ENCODE peak calls at places on chromosomes 3 and 15, in eight cellular contexts. One of them, this sample, is unnamed.

GRCh38 chr3:172182797-172183196 is 143.4 kb downstream of the FNDC3B start:
- DNase-seq in cardiac fibroblast: no peak
- DNase-seq in HEK293T: no peak
- DNase-seq in activated CD4-positive, alpha-beta T cell treated with anti-CD3 and anti-CD28 coated beads for 1 hour: no peak
- DNase-seq in GM12864: no peak
- DNase-seq in KBM-7: no peak
- DNase-seq in fibroblast of the aortic adventitia: no peak
- DNase-seq in CD4-positive, CD25-positive, alpha-beta regulatory T cell: no peak
- DNase-seq in this sample: no peak

GRCh38 chr15:60324706-60325438 is 72.9 kb downstream of the ANXA2 start:
- DNase-seq in cardiac fibroblast: peak
- DNase-seq in HEK293T: no peak
- DNase-seq in activated CD4-positive, alpha-beta T cell treated with anti-CD3 and anti-CD28 coated beads for 1 hour: no peak
- DNase-seq in GM12864: no peak
- DNase-seq in KBM-7: no peak
- DNase-seq in fibroblast of the aortic adventitia: no peak
- DNase-seq in CD4-positive, CD25-positive, alpha-beta regulatory T cell: no peak
- DNase-seq in this sample: no peak

GRCh38 chr15:72118400-72118978 is at the start of gene SENP8:
- DNase-seq in cardiac fibroblast: no peak
- DNase-seq in HEK293T: peak
- DNase-seq in activated CD4-positive, alpha-beta T cell treated with anti-CD3 and anti-CD28 coated beads for 1 hour: no peak
- DNase-seq in GM12864: no peak
- DNase-seq in KBM-7: no peak
- DNase-seq in fibroblast of the aortic adventitia: no peak
- DNase-seq in CD4-positive, CD25-positive, alpha-beta regulatory T cell: no peak
- DNase-seq in this sample: no peak

GRCh38 chr3:29565236-29565635 is 284.4 kb downstream of the RBMS3 start:
- DNase-seq in cardiac fibroblast: peak
- DNase-seq in HEK293T: no peak
- DNase-seq in activated CD4-positive, alpha-beta T cell treated with anti-CD3 and anti-CD28 coated beads for 1 hour: no peak
- DNase-seq in GM12864: no peak
- DNase-seq in KBM-7: no peak
- DNase-seq in fibroblast of the aortic adventitia: no peak
- DNase-seq in CD4-positive, CD25-positive, alpha-beta regulatory T cell: no peak
- DNase-seq in this sample: no peak

GRCh38 chr3:65785065-65785645 is 253.6 kb downstream of the MAGI1 start:
- DNase-seq in cardiac fibroblast: peak
- DNase-seq in HEK293T: peak
- DNase-seq in activated CD4-positive, alpha-beta T cell treated with anti-CD3 and anti-CD28 coated beads for 1 hour: no peak
- DNase-seq in GM12864: peak
- DNase-seq in KBM-7: peak
- DNase-seq in fibroblast of the aortic adventitia: peak
- DNase-seq in CD4-positive, CD25-positive, alpha-beta regulatory T cell: no peak
- DNase-seq in this sample: no peak

GRCh38 chr15:67678948-67679347 is 136.4 kb downstream of the MAP2K5 start:
- DNase-seq in cardiac fibroblast: no peak
- DNase-seq in HEK293T: no peak
- DNase-seq in activated CD4-positive, alpha-beta T cell treated with anti-CD3 and anti-CD28 coated beads for 1 hour: no peak
- DNase-seq in GM12864: no peak
- DNase-seq in KBM-7: no peak
- DNase-seq in fibroblast of the aortic adventitia: no peak
- DNase-seq in CD4-positive, CD25-positive, alpha-beta regulatory T cell: no peak
- DNase-seq in this sample: no peak

GRCh38 chr3:123034120-123034519 is 6.6 kb upstream of the SEMA5B start:
- DNase-seq in cardiac fibroblast: no peak
- DNase-seq in HEK293T: no peak
- DNase-seq in activated CD4-positive, alpha-beta T cell treated with anti-CD3 and anti-CD28 coated beads for 1 hour: no peak
- DNase-seq in GM12864: no peak
- DNase-seq in KBM-7: no peak
- DNase-seq in fibroblast of the aortic adventitia: no peak
- DNase-seq in CD4-positive, CD25-positive, alpha-beta regulatory T cell: no peak
- DNase-seq in this sample: no peak

GRCh38 chr15:36161781-36162212 is 417.6 kb upstream of the CDIN1 start:
- DNase-seq in cardiac fibroblast: peak
- DNase-seq in HEK293T: no peak
- DNase-seq in activated CD4-positive, alpha-beta T cell treated with anti-CD3 and anti-CD28 coated beads for 1 hour: no peak
- DNase-seq in GM12864: no peak
- DNase-seq in KBM-7: no peak
- DNase-seq in fibroblast of the aortic adventitia: peak
- DNase-seq in CD4-positive, CD25-positive, alpha-beta regulatory T cell: no peak
- DNase-seq in this sample: no peak

GRCh38 chr3:129892857-129893615 is 475 bp downstream of the TMCC1 start:
- DNase-seq in cardiac fibroblast: peak
- DNase-seq in HEK293T: peak
- DNase-seq in activated CD4-positive, alpha-beta T cell treated with anti-CD3 and anti-CD28 coated beads for 1 hour: peak
- DNase-seq in GM12864: no peak
- DNase-seq in KBM-7: peak
- DNase-seq in fibroblast of the aortic adventitia: peak
- DNase-seq in CD4-positive, CD25-positive, alpha-beta regulatory T cell: peak
- DNase-seq in this sample: peak

GRCh38 chr3:80688814-80689213 is 921.0 kb upstream of the ROBO1 start:
- DNase-seq in cardiac fibroblast: peak
- DNase-seq in HEK293T: no peak
- DNase-seq in activated CD4-positive, alpha-beta T cell treated with anti-CD3 and anti-CD28 coated beads for 1 hour: no peak
- DNase-seq in GM12864: no peak
- DNase-seq in KBM-7: no peak
- DNase-seq in fibroblast of the aortic adventitia: peak
- DNase-seq in CD4-positive, CD25-positive, alpha-beta regulatory T cell: no peak
- DNase-seq in this sample: no peak

GRCh38 chr15:85482896-85483295 is 102.5 kb downstream of the AKAP13 start:
- DNase-seq in cardiac fibroblast: peak
- DNase-seq in HEK293T: no peak
- DNase-seq in activated CD4-positive, alpha-beta T cell treated with anti-CD3 and anti-CD28 coated beads for 1 hour: no peak
- DNase-seq in GM12864: no peak
- DNase-seq in KBM-7: peak
- DNase-seq in fibroblast of the aortic adventitia: peak
- DNase-seq in CD4-positive, CD25-positive, alpha-beta regulatory T cell: no peak
- DNase-seq in this sample: no peak

GRCh38 chr3:127889976-127890650 is 24.9 kb upstream of the KBTBD12 start:
- DNase-seq in cardiac fibroblast: peak
- DNase-seq in HEK293T: peak
- DNase-seq in activated CD4-positive, alpha-beta T cell treated with anti-CD3 and anti-CD28 coated beads for 1 hour: no peak
- DNase-seq in GM12864: no peak
- DNase-seq in KBM-7: no peak
- DNase-seq in fibroblast of the aortic adventitia: no peak
- DNase-seq in CD4-positive, CD25-positive, alpha-beta regulatory T cell: no peak
- DNase-seq in this sample: no peak

GRCh38 chr15:60021589-60022378 is 17.7 kb downstream of the FOXB1 start:
- DNase-seq in cardiac fibroblast: no peak
- DNase-seq in HEK293T: no peak
- DNase-seq in activated CD4-positive, alpha-beta T cell treated with anti-CD3 and anti-CD28 coated beads for 1 hour: no peak
- DNase-seq in GM12864: no peak
- DNase-seq in KBM-7: peak
- DNase-seq in fibroblast of the aortic adventitia: no peak
- DNase-seq in CD4-positive, CD25-positive, alpha-beta regulatory T cell: no peak
- DNase-seq in this sample: no peak

GRCh38 chr3:83655083-83655482 is 1303.7 kb upstream of the CADM2 start:
- DNase-seq in cardiac fibroblast: no peak
- DNase-seq in HEK293T: no peak
- DNase-seq in activated CD4-positive, alpha-beta T cell treated with anti-CD3 and anti-CD28 coated beads for 1 hour: no peak
- DNase-seq in GM12864: no peak
- DNase-seq in KBM-7: no peak
- DNase-seq in fibroblast of the aortic adventitia: no peak
- DNase-seq in CD4-positive, CD25-positive, alpha-beta regulatory T cell: no peak
- DNase-seq in this sample: no peak

GRCh38 chr15:76795217-76795616 is 109.9 kb downstream of the SCAPER start:
- DNase-seq in cardiac fibroblast: no peak
- DNase-seq in HEK293T: no peak
- DNase-seq in activated CD4-positive, alpha-beta T cell treated with anti-CD3 and anti-CD28 coated beads for 1 hour: no peak
- DNase-seq in GM12864: no peak
- DNase-seq in KBM-7: no peak
- DNase-seq in fibroblast of the aortic adventitia: no peak
- DNase-seq in CD4-positive, CD25-positive, alpha-beta regulatory T cell: no peak
- DNase-seq in this sample: no peak

GRCh38 chr3:32934150-32934742 is 17.2 kb upstream of the CCR4 start:
- DNase-seq in cardiac fibroblast: peak
- DNase-seq in HEK293T: no peak
- DNase-seq in activated CD4-positive, alpha-beta T cell treated with anti-CD3 and anti-CD28 coated beads for 1 hour: no peak
- DNase-seq in GM12864: no peak
- DNase-seq in KBM-7: peak
- DNase-seq in fibroblast of the aortic adventitia: peak
- DNase-seq in CD4-positive, CD25-positive, alpha-beta regulatory T cell: no peak
- DNase-seq in this sample: no peak

GRCh38 chr3:157542711-157543485 is 39.7 kb upstream of the VEPH1 start:
- DNase-seq in cardiac fibroblast: peak
- DNase-seq in HEK293T: no peak
- DNase-seq in activated CD4-positive, alpha-beta T cell treated with anti-CD3 and anti-CD28 coated beads for 1 hour: no peak
- DNase-seq in GM12864: no peak
- DNase-seq in KBM-7: peak
- DNase-seq in fibroblast of the aortic adventitia: peak
- DNase-seq in CD4-positive, CD25-positive, alpha-beta regulatory T cell: no peak
- DNase-seq in this sample: no peak

GRCh38 chr3:119652306-119653033 is 7.9 kb downstream of the POPDC2 start:
- DNase-seq in cardiac fibroblast: no peak
- DNase-seq in HEK293T: no peak
- DNase-seq in activated CD4-positive, alpha-beta T cell treated with anti-CD3 and anti-CD28 coated beads for 1 hour: no peak
- DNase-seq in GM12864: no peak
- DNase-seq in KBM-7: peak
- DNase-seq in fibroblast of the aortic adventitia: no peak
- DNase-seq in CD4-positive, CD25-positive, alpha-beta regulatory T cell: no peak
- DNase-seq in this sample: no peak

GRCh38 chr3:128623762-128624176 is 26.8 kb downstream of the RPN1 start:
- DNase-seq in cardiac fibroblast: peak
- DNase-seq in HEK293T: no peak
- DNase-seq in activated CD4-positive, alpha-beta T cell treated with anti-CD3 and anti-CD28 coated beads for 1 hour: no peak
- DNase-seq in GM12864: no peak
- DNase-seq in KBM-7: no peak
- DNase-seq in fibroblast of the aortic adventitia: peak
- DNase-seq in CD4-positive, CD25-positive, alpha-beta regulatory T cell: no peak
- DNase-seq in this sample: no peak

GRCh38 chr3:176349706-176350105 is 847.6 kb downstream of the TBL1XR1 start:
- DNase-seq in cardiac fibroblast: no peak
- DNase-seq in HEK293T: no peak
- DNase-seq in activated CD4-positive, alpha-beta T cell treated with anti-CD3 and anti-CD28 coated beads for 1 hour: no peak
- DNase-seq in GM12864: no peak
- DNase-seq in KBM-7: no peak
- DNase-seq in fibroblast of the aortic adventitia: no peak
- DNase-seq in CD4-positive, CD25-positive, alpha-beta regulatory T cell: no peak
- DNase-seq in this sample: no peak

GRCh38 chr3:14275962-14276909 is 97.6 kb downstream of the LSM3 start:
- DNase-seq in cardiac fibroblast: no peak
- DNase-seq in HEK293T: no peak
- DNase-seq in activated CD4-positive, alpha-beta T cell treated with anti-CD3 and anti-CD28 coated beads for 1 hour: no peak
- DNase-seq in GM12864: no peak
- DNase-seq in KBM-7: no peak
- DNase-seq in fibroblast of the aortic adventitia: no peak
- DNase-seq in CD4-positive, CD25-positive, alpha-beta regulatory T cell: no peak
- DNase-seq in this sample: no peak

GRCh38 chr3:30347679-30348216 is 258.7 kb upstream of the TGFBR2 start:
- DNase-seq in cardiac fibroblast: peak
- DNase-seq in HEK293T: no peak
- DNase-seq in activated CD4-positive, alpha-beta T cell treated with anti-CD3 and anti-CD28 coated beads for 1 hour: no peak
- DNase-seq in GM12864: peak
- DNase-seq in KBM-7: peak
- DNase-seq in fibroblast of the aortic adventitia: peak
- DNase-seq in CD4-positive, CD25-positive, alpha-beta regulatory T cell: no peak
- DNase-seq in this sample: no peak

GRCh38 chr15:101180620-101181307 is 71.1 kb downstream of the CHSY1 start:
- DNase-seq in cardiac fibroblast: no peak
- DNase-seq in HEK293T: no peak
- DNase-seq in activated CD4-positive, alpha-beta T cell treated with anti-CD3 and anti-CD28 coated beads for 1 hour: no peak
- DNase-seq in GM12864: no peak
- DNase-seq in KBM-7: no peak
- DNase-seq in fibroblast of the aortic adventitia: no peak
- DNase-seq in CD4-positive, CD25-positive, alpha-beta regulatory T cell: no peak
- DNase-seq in this sample: no peak

GRCh38 chr3:179719048-179719734 is 66.4 kb downstream of the USP13 start:
- DNase-seq in cardiac fibroblast: no peak
- DNase-seq in HEK293T: no peak
- DNase-seq in activated CD4-positive, alpha-beta T cell treated with anti-CD3 and anti-CD28 coated beads for 1 hour: no peak
- DNase-seq in GM12864: no peak
- DNase-seq in KBM-7: no peak
- DNase-seq in fibroblast of the aortic adventitia: no peak
- DNase-seq in CD4-positive, CD25-positive, alpha-beta regulatory T cell: no peak
- DNase-seq in this sample: no peak

GRCh38 chr3:179454887-179455286 is 3.6 kb upstream of the GNB4 start:
- DNase-seq in cardiac fibroblast: peak
- DNase-seq in HEK293T: no peak
- DNase-seq in activated CD4-positive, alpha-beta T cell treated with anti-CD3 and anti-CD28 coated beads for 1 hour: no peak
- DNase-seq in GM12864: no peak
- DNase-seq in KBM-7: no peak
- DNase-seq in fibroblast of the aortic adventitia: no peak
- DNase-seq in CD4-positive, CD25-positive, alpha-beta regulatory T cell: no peak
- DNase-seq in this sample: no peak

GRCh38 chr3:196708467-196708866 is 3.6 kb downstream of the CEP19 start:
- DNase-seq in cardiac fibroblast: peak
- DNase-seq in HEK293T: no peak
- DNase-seq in activated CD4-positive, alpha-beta T cell treated with anti-CD3 and anti-CD28 coated beads for 1 hour: no peak
- DNase-seq in GM12864: no peak
- DNase-seq in KBM-7: no peak
- DNase-seq in fibroblast of the aortic adventitia: no peak
- DNase-seq in CD4-positive, CD25-positive, alpha-beta regulatory T cell: no peak
- DNase-seq in this sample: no peak

GRCh38 chr3:10981031-10981430 is 11.5 kb upstream of the SLC6A1 start:
- DNase-seq in cardiac fibroblast: no peak
- DNase-seq in HEK293T: no peak
- DNase-seq in activated CD4-positive, alpha-beta T cell treated with anti-CD3 and anti-CD28 coated beads for 1 hour: no peak
- DNase-seq in GM12864: no peak
- DNase-seq in KBM-7: no peak
- DNase-seq in fibroblast of the aortic adventitia: no peak
- DNase-seq in CD4-positive, CD25-positive, alpha-beta regulatory T cell: no peak
- DNase-seq in this sample: no peak

GRCh38 chr3:143571548-143571947 is 276.7 kb downstream of the SLC9A9 start:
- DNase-seq in cardiac fibroblast: peak
- DNase-seq in HEK293T: no peak
- DNase-seq in activated CD4-positive, alpha-beta T cell treated with anti-CD3 and anti-CD28 coated beads for 1 hour: no peak
- DNase-seq in GM12864: no peak
- DNase-seq in KBM-7: no peak
- DNase-seq in fibroblast of the aortic adventitia: peak
- DNase-seq in CD4-positive, CD25-positive, alpha-beta regulatory T cell: no peak
- DNase-seq in this sample: no peak

GRCh38 chr3:45225465-45226205 is 452 bp downstream of the TMEM158 start:
- DNase-seq in cardiac fibroblast: peak
- DNase-seq in HEK293T: peak
- DNase-seq in activated CD4-positive, alpha-beta T cell treated with anti-CD3 and anti-CD28 coated beads for 1 hour: peak
- DNase-seq in GM12864: no peak
- DNase-seq in KBM-7: peak
- DNase-seq in fibroblast of the aortic adventitia: peak
- DNase-seq in CD4-positive, CD25-positive, alpha-beta regulatory T cell: peak
- DNase-seq in this sample: no peak

GRCh38 chr15:90789496-90789895 is 72.3 kb downstream of the BLM start:
- DNase-seq in cardiac fibroblast: no peak
- DNase-seq in HEK293T: no peak
- DNase-seq in activated CD4-positive, alpha-beta T cell treated with anti-CD3 and anti-CD28 coated beads for 1 hour: no peak
- DNase-seq in GM12864: no peak
- DNase-seq in KBM-7: no peak
- DNase-seq in fibroblast of the aortic adventitia: no peak
- DNase-seq in CD4-positive, CD25-positive, alpha-beta regulatory T cell: no peak
- DNase-seq in this sample: no peak